ENCODE peak calls at places on chromosomes 6 and 20, in nine cellular contexts. V, D, S, T, I, P, B, A and Y are unnamed samples.

GRCh38 chr20:13777171-13777601 is 7.5 kb downstream of the ESF1 start:
- DNase-seq in I (no peak), S (no peak), D (no peak), A (no peak), T (peak; percentile 48), B (no peak), P (no peak), V (no peak), Y (no peak)

GRCh38 chr20:47220161-47220582 is 136.3 kb downstream of the ZMYND8 start:
- DNase-seq in D (no peak), A (peak; percentile 19), B (no peak), S (peak; percentile 72), T (peak; percentile 32), I (no peak), P (no peak), V (peak; percentile 61), Y (peak; percentile 41)

GRCh38 chr6:55694148-55694547 is 115.2 kb upstream of the HMGCLL1 start:
- DNase-seq in S (no peak), T (no peak), P (no peak), B (no peak), D (no peak), A (no peak), V (no peak), I (no peak), Y (no peak)

GRCh38 chr6:70312165-70312564 is 9.3 kb upstream of the COL9A1 start:
- DNase-seq in T (no peak), S (peak; percentile 50), A (no peak), V (peak; percentile 25), B (no peak), D (no peak), P (peak; percentile 8), I (no peak), Y (no peak)

GRCh38 chr20:38982291-38982690 is 20.1 kb downstream of the DHX35 start:
- DNase-seq in A (no peak), S (no peak), P (no peak), D (no peak), B (no peak), V (peak; percentile 90), T (no peak), I (no peak), Y (no peak)

GRCh38 chr6:146861029-146861563 is 262.3 kb downstream of the ADGB start:
- DNase-seq in D (no peak), I (no peak), T (no peak), P (no peak), S (no peak), A (no peak), B (no peak), V (no peak), Y (no peak)

GRCh38 chr6:36204068-36204753 is 7.7 kb downstream of the BRPF3 start:
- DNase-seq in B (no peak), P (peak; percentile 27), A (no peak), T (no peak), I (no peak), V (no peak), D (no peak), S (no peak), Y (no peak)

GRCh38 chr6:6751615-6752014 is 163.1 kb downstream of the LY86 start:
- DNase-seq in T (no peak), S (peak; percentile 74), B (no peak), V (no peak), D (peak; percentile 79), P (no peak), A (peak; percentile 84), I (no peak), Y (no peak)

GRCh38 chr6:148068391-148068790 is 274.2 kb upstream of the SASH1 start:
- DNase-seq in P (no peak), D (no peak), S (no peak), V (no peak), A (no peak), T (no peak), B (no peak), I (no peak), Y (no peak)

GRCh38 chr6:132752255-132752654 is 5.4 kb downstream of the VNN2 start:
- DNase-seq in S (no peak), P (no peak), A (no peak), B (no peak), D (no peak), I (no peak), T (no peak), V (no peak), Y (no peak)

GRCh38 chr20:9838035-9838377 is 870 bp downstream of the PAK5 start:
- DNase-seq in S (no peak), D (no peak), P (no peak), A (no peak), V (no peak), B (no peak), T (no peak), I (no peak), Y (no peak)

GRCh38 chr6:3879194-3879952 is 30.2 kb downstream of the FAM50B start:
- DNase-seq in P (no peak), D (no peak), T (no peak), I (no peak), B (no peak), V (no peak), A (no peak), S (no peak), Y (no peak)

GRCh38 chr6:3881722-3882421 is 32.7 kb downstream of the FAM50B start:
- DNase-seq in A (no peak), V (no peak), D (no peak), P (no peak), T (no peak), I (no peak), B (no peak), S (no peak), Y (no peak)

GRCh38 chr6:3885262-3886036 is 36.3 kb downstream of the FAM50B start:
- DNase-seq in V (peak; percentile 69), T (no peak), I (no peak), D (no peak), S (peak; percentile 36), B (no peak), P (no peak), A (no peak), Y (no peak)

GRCh38 chr6:3884007-3884745 is 35.0 kb downstream of the FAM50B start:
- DNase-seq in A (no peak), B (no peak), V (no peak), T (peak; percentile 93), I (no peak), S (no peak), P (no peak), D (no peak), Y (no peak)

GRCh38 chr6:3882865-3883264 is 33.7 kb downstream of the FAM50B start:
- DNase-seq in P (no peak), B (no peak), S (no peak), D (no peak), V (no peak), A (no peak), T (no peak), I (no peak), Y (no peak)
- TF ChIP-seq POLR2AphosphoS5 in P (no peak), B (no peak), S (no peak), D (no peak), V (no peak), A (no peak), T (no peak), I (no peak), Y (no peak)

GRCh38 chr20:44496976-44497375 is 21.3 kb downstream of the TTPAL start:
- DNase-seq in I (no peak), V (no peak), S (no peak), A (no peak), T (no peak), D (peak; percentile 35), P (no peak), B (no peak), Y (no peak)

GRCh38 chr20:44495257-44495656 is 19.6 kb downstream of the TTPAL start:
- DNase-seq in B (no peak), V (peak; percentile 37), D (no peak), A (no peak), I (no peak), P (no peak), T (no peak), S (no peak), Y (no peak)

GRCh38 chr20:44495802-44496481 is 20.3 kb downstream of the TTPAL start:
- DNase-seq in A (no peak), P (no peak), D (peak; percentile 28), B (no peak), S (no peak), I (no peak), V (no peak), T (peak; percentile 48), Y (no peak)

GRCh38 chr20:44500221-44500620 is 21.6 kb downstream of the SERINC3 start:
- DNase-seq in A (no peak), V (no peak), T (no peak), B (no peak), P (no peak), D (no peak), S (no peak), I (no peak), Y (no peak)

DNA sequence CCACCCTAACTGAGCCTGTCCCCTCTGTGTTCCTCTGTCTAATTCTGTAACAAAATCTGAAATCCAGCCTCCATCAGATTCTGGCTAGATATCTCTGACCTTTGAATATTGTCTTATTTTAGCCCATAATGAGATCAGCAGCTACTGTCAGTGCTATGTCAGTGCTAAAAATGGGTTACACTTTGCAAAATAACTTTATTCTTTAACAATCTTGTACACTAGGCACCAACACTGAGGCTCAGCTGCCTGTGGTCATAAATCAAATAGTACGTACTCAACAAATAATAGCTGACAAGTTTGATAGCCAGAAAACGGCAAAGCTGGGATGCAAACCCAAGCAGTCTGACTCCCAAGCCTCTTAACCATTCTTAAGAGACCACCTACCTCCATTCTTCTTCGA is 22.1 kb downstream of the TTPAL start:
- DNase-seq in I (no peak), B (no peak), T (no peak), S (no peak), A (no peak), D (no peak), V (no peak), P (no peak), Y (no peak)
- TF ChIP-seq POLR2A in I (no peak), B (no peak), T (no peak), S (no peak), A (no peak), D (no peak), V (no peak), P (no peak), Y (no peak)

DNA sequence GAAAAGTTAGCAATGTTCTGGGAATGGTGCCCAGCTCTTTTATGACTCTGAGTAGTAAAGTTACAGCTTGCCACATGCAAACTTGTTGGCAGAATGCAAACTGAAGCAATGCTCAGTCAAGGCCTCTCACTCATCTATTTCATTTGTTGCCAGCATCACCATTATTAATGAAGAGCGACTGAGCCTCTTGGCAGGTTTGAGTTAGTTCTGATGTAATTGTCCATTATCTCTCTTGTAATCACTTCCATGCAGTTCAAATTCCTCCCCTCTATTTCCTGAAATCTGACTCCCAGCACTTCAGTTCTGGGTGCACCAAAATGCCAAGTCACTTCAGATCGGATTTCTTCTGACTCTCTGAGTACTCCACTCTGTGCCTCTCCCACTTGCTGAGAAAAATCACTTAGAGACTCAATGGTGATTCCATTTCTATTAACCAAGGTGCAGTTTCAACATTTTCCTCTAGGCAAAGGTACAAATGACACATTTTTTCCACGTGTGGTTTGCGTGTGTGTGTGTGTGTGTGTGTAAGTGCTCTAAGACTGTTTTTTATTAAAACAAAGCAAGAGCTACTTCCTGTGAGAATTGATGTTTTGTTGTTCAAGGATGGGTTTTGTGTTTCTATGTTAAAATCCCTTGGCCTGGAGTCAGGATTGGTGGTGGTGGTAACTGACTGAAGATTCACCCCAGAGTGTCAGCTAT is 154.2 kb upstream of the STMND1 start:
- DNase-seq in I (no peak), T (peak; percentile 77), P (no peak), S (peak; percentile 30), B (no peak), D (peak; percentile 70), A (no peak), V (peak; percentile 17), Y (no peak)
- TF ChIP-seq POLR2AphosphoS5 in I (no peak), T (no peak), P (no peak), S (no peak), B (peak; percentile 62), D (peak; percentile 20), A (no peak), V (no peak), Y (no peak)

GRCh38 chr6:160991411-160992322 is at the start of gene MAP3K4:
- DNase-seq in T (peak; percentile 80), S (peak; percentile 94), I (peak; percentile 81), A (peak; percentile 85), B (peak; percentile 71), D (peak; percentile 87), P (no peak), V (peak; percentile 62), Y (peak; percentile 62)
- TF ChIP-seq POLR2A in T (peak; percentile 47), S (peak; percentile 85), I (no peak), A (peak; percentile 54), B (no peak), D (no peak), P (peak; percentile 81), V (peak; percentile 71), Y (no peak)